ENCODE peak calls at places on chromosomes 12 and 14, in six cellular contexts. R is A549, V is GM12878, M is K562, S is IMR-90, P is HepG2. J is an unnamed sample.

GRCh38 chr12:9372202-9372601 is 164.0 kb upstream of the PZP start:
- DNase-seq in R (peak; percentile 30), V (no peak), M (no peak), S (peak; percentile 9), P (peak; percentile 54), J (no peak)

GRCh38 chr12:47995976-47996375 is 8.3 kb downstream of the COL2A1 start:
- DNase-seq in R (no peak), V (no peak), M (no peak), S (peak; percentile 76), P (no peak), J (no peak)

GRCh38 chr14:66395300-66395699 is 90.9 kb upstream of the CCDC196 start:
- DNase-seq in R (no peak), V (no peak), M (no peak), S (no peak), P (no peak), J (no peak)

GRCh38 chr14:98612434-98613200 is 659.4 kb downstream of the BCL11B start:
- DNase-seq in R (no peak), V (no peak), M (no peak), S (no peak), P (no peak), J (no peak)

GRCh38 chr12:68972570-68972969 is 39.6 kb upstream of the CPM start:
- DNase-seq in R (no peak), V (no peak), M (no peak), S (no peak), P (peak; percentile 63), J (no peak)

GRCh38 chr12:109875572-109876131 is 4.7 kb downstream of the GLTP start:
- DNase-seq in R (no peak), V (no peak), M (no peak), S (no peak), P (no peak), J (peak; percentile 13)

GRCh38 chr12:73935817-73936216 is 601.8 kb upstream of the ATXN7L3B start:
- DNase-seq in R (peak; percentile 55), V (no peak), M (no peak), S (no peak), P (no peak), J (no peak)

GRCh38 chr14:77061630-77062029 is 33.1 kb upstream of the IRF2BPL start:
- DNase-seq in R (no peak), V (no peak), M (no peak), S (no peak), P (no peak), J (no peak)

GRCh38 chr12:108449478-108449877 is 65.6 kb upstream of the FICD start:
- DNase-seq in R (no peak), V (no peak), M (no peak), S (no peak), P (no peak), J (peak; percentile 43)

GRCh38 chr12:47837190-47838171 is 17.8 kb upstream of the HDAC7 start:
- DNase-seq in R (peak; percentile 82), V (peak; percentile 20), M (peak; percentile 73), S (peak; percentile 68), P (peak; percentile 54), J (peak; percentile 81)

GRCh38 chr12:104219361-104219892 is 3.8 kb downstream of the TXNRD1 start:
- DNase-seq in R (peak; percentile 99), V (no peak), M (no peak), S (peak; percentile 98), P (peak; percentile 77), J (peak; percentile 35)

GRCh38 chr12:46985816-46986215 is 93.6 kb upstream of the PCED1B start:
- DNase-seq in R (no peak), V (no peak), M (no peak), S (no peak), P (no peak), J (no peak)

GRCh38 chr12:14514154-14514842 is 53.4 kb downstream of the PLBD1 start:
- DNase-seq in R (peak; percentile 23), V (no peak), M (peak; percentile 7), S (peak; percentile 21), P (peak; percentile 5), J (peak; percentile 8)

GRCh38 chr14:20417250-20418186 is 4.2 kb upstream of the TEP1 start:
- DNase-seq in R (no peak), V (no peak), M (no peak), S (no peak), P (peak; percentile 65), J (no peak)

GRCh38 chr12:10182662-10183061 is 3.8 kb downstream of the TMEM52B start:
- DNase-seq in R (peak; percentile 44), V (no peak), M (no peak), S (peak; percentile 92), P (no peak), J (no peak)

GRCh38 chr12:95796225-95796981 is 5.8 kb upstream of the NTN4 start:
- DNase-seq in R (no peak), V (no peak), M (no peak), S (no peak), P (peak; percentile 81), J (no peak)

GRCh38 chr12:128637616-128638606 is 185.8 kb downstream of the SLC15A4 start:
- DNase-seq in R (no peak), V (peak; percentile 43), M (no peak), S (no peak), P (no peak), J (no peak)

GRCh38 chr12:53593031-53593430 is 33.2 kb downstream of the ATF7 start:
- DNase-seq in R (no peak), V (no peak), M (no peak), S (no peak), P (no peak), J (no peak)

GRCh38 chr12:68102731-68103130 is 56.8 kb downstream of the IFNG start:
- DNase-seq in R (no peak), V (no peak), M (no peak), S (no peak), P (no peak), J (no peak)

GRCh38 chr14:45798659-45799058 is 545.7 kb upstream of the MIS18BP1 start:
- DNase-seq in R (no peak), V (no peak), M (no peak), S (no peak), P (no peak), J (no peak)

GRCh38 chr12:24565300-24565699 is 383.6 kb downstream of the BCAT1 start:
- DNase-seq in R (no peak), V (no peak), M (no peak), S (no peak), P (no peak), J (no peak)

GRCh38 chr14:60094306-60094897 is 2.7 kb downstream of the PCNX4 start:
- DNase-seq in R (peak; percentile 16), V (no peak), M (peak; percentile 44), S (peak; percentile 70), P (peak; percentile 90), J (no peak)

GRCh38 chr12:104215638-104216297 is at the start of gene TXNRD1:
- DNase-seq in R (peak; percentile 94), V (peak; percentile 19), M (peak; percentile 87), S (peak; percentile 76), P (peak; percentile 30), J (no peak)

GRCh38 chr14:88037270-88037669 is 32.3 kb downstream of the GPR65 start:
- DNase-seq in R (no peak), V (no peak), M (no peak), S (no peak), P (no peak), J (no peak)

GRCh38 chr14:104563191-104563741 is 16.3 kb upstream of the C14orf180 start:
- DNase-seq in R (no peak), V (no peak), M (no peak), S (no peak), P (no peak), J (peak; percentile 83)

GRCh38 chr12:55931317-55931779 is 386 bp downstream of the DGKA start:
- DNase-seq in R (no peak), V (no peak), M (peak; percentile 32), S (no peak), P (no peak), J (no peak)

GRCh38 chr12:55929306-55929791 is 1.6 kb upstream of the DGKA start:
- DNase-seq in R (no peak), V (peak; percentile 70), M (no peak), S (no peak), P (no peak), J (no peak)

GRCh38 chr12:55931780-55932545 is 1.0 kb downstream of the DGKA start:
- DNase-seq in R (no peak), V (no peak), M (peak; percentile 69), S (peak; percentile 29), P (no peak), J (peak; percentile 88)

GRCh38 chr12:55932546-55932919 is 1.6 kb downstream of the DGKA start:
- DNase-seq in R (peak; percentile 32), V (no peak), M (no peak), S (peak; percentile 33), P (no peak), J (peak; percentile 44)

DNA sequence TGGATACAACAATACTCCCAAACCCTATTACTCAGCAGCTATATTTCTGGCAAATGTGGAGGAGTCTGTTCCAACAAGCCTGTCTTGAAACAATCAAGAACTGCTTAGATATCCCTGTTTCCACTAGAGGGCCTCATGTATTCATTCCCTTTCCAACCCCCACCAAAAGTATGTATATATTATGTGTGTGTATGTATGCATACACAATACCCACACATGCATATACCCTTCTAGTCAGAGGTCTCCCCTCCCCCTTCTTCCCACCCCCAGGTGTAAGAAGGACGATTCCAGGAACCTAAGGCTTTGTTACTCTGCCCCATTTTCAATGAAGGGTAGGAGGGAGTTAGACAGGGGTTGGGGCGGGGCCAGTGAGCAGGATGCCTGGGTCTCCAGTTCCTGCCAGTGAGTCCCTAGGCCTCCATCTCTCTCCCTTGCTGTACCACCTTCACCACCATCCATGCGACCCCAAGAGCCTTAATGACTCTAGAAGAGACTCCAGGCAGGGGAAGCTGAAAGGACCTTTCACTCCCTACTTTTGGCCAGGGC is at the start of gene DGKA:
- DNase-seq in R (peak; percentile 69), V (peak; percentile 53), M (peak; percentile 67), S (peak; percentile 85), P (peak; percentile 65), J (peak; percentile 74)
- TF ChIP-seq SMC3 in R (peak; percentile 46), V (peak; percentile 46), M (peak; percentile 30), S (peak; percentile 54), P (no peak), J (peak; percentile 28)

GRCh38 chr14:63155511-63156189 is 48.6 kb upstream of the RHOJ start:
- DNase-seq in R (peak; percentile 4), V (no peak), M (no peak), S (peak; percentile 68), P (no peak), J (no peak)
- TF ChIP-seq SMC3 in R (no peak), V (no peak), M (no peak), S (no peak), P (no peak), J (no peak)

DNA sequence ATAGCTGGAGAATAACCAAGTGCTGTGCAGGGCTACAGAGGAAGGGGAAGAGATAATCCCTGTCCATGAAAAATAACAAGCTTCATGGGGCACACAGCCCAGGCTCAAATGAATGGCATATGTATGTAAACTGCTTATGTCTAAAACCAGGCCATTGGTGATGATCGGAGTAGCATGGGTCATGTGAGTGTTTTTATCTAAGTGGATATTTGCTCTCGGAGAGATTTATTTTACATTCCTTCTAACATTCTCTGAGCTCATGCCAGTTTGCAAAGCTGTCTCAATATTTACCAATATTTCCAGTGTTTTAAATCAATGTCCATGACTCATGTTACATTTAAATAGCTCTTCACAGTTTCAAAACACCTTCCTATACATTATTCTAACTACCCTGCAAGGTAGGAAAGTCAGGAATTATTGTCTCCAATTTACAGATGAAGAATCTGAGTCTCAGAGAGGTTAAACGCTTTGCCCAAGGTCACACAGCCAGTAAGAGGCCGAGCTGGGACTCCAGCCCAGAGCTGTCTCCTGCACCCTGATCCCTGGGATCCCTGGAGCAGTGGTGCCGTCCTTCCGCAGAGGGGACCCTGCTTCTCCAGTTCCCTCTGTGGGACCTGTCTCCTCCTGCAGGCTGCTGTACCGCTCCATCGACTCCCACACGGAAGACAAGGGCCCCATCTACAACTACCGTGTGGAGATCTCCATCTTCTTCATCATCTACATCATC is 186.7 kb upstream of the FKBP4 start:
- DNase-seq in R (no peak), V (no peak), M (no peak), S (peak; percentile 50), P (no peak), J (no peak)
- TF ChIP-seq SMC3 in R (no peak), V (no peak), M (no peak), S (no peak), P (no peak), J (no peak)

GRCh38 chr12:107242189-107242588 is 148.8 kb upstream of the CRY1 start:
- DNase-seq in R (no peak), V (no peak), M (no peak), S (peak; percentile 20), P (no peak), J (no peak)
- TF ChIP-seq SMC3 in R (no peak), V (no peak), M (no peak), S (no peak), P (no peak), J (no peak)

J was measured in SK-N-SH.